ENCODE peak calls at places on chromosome 15, in six cellular contexts. One of them, this sample, is unnamed.

GRCh38 chr15:57973534-57973933 is 92.0 kb downstream of the ALDH1A2 start:
- DNase-seq in tibial nerve: no peak
- DNase-seq in CD8-positive, alpha-beta T cell: no peak
- DNase-seq in neuronal stem cell: no peak
- DNase-seq in prostate gland: no peak
- DNase-seq in lower lobe of right lung: no peak
- DNase-seq in this sample: no peak

GRCh38 chr15:50996641-50997040 is 88.2 kb downstream of the AP4E1 start:
- DNase-seq in tibial nerve: no peak
- DNase-seq in CD8-positive, alpha-beta T cell: no peak
- DNase-seq in neuronal stem cell: no peak
- DNase-seq in prostate gland: no peak
- DNase-seq in lower lobe of right lung: no peak
- DNase-seq in this sample: no peak

GRCh38 chr15:84079885-84080777 is 155.4 kb upstream of the GOLGA6L4 start:
- DNase-seq in tibial nerve: no peak
- DNase-seq in CD8-positive, alpha-beta T cell: peak
- DNase-seq in neuronal stem cell: peak
- DNase-seq in prostate gland: peak
- DNase-seq in lower lobe of right lung: peak
- DNase-seq in this sample: peak

GRCh38 chr15:34084086-34084485 is 17.6 kb downstream of the EMC7 start:
- DNase-seq in tibial nerve: no peak
- DNase-seq in CD8-positive, alpha-beta T cell: no peak
- DNase-seq in neuronal stem cell: no peak
- DNase-seq in prostate gland: peak
- DNase-seq in lower lobe of right lung: no peak
- DNase-seq in this sample: peak

GRCh38 chr15:73844356-73844755 is 29.0 kb upstream of the TBC1D21 start:
- DNase-seq in tibial nerve: no peak
- DNase-seq in CD8-positive, alpha-beta T cell: no peak
- DNase-seq in neuronal stem cell: no peak
- DNase-seq in prostate gland: no peak
- DNase-seq in lower lobe of right lung: no peak
- DNase-seq in this sample: no peak

GRCh38 chr15:49410660-49411059 is 12.4 kb upstream of the FGF7 start:
- DNase-seq in tibial nerve: no peak
- DNase-seq in CD8-positive, alpha-beta T cell: no peak
- DNase-seq in neuronal stem cell: no peak
- DNase-seq in prostate gland: no peak
- DNase-seq in lower lobe of right lung: no peak
- DNase-seq in this sample: no peak

GRCh38 chr15:64905119-64905831 is 6.4 kb upstream of the ANKDD1A start:
- DNase-seq in tibial nerve: peak
- DNase-seq in CD8-positive, alpha-beta T cell: peak
- DNase-seq in neuronal stem cell: peak
- DNase-seq in prostate gland: peak
- DNase-seq in lower lobe of right lung: peak
- DNase-seq in this sample: peak

GRCh38 chr15:90838066-90838465 is 30.3 kb upstream of the FURIN start:
- DNase-seq in tibial nerve: no peak
- DNase-seq in CD8-positive, alpha-beta T cell: peak
- DNase-seq in neuronal stem cell: no peak
- DNase-seq in prostate gland: no peak
- DNase-seq in lower lobe of right lung: no peak
- DNase-seq in this sample: no peak

GRCh38 chr15:96200357-96200972 is 130.0 kb upstream of the NR2F2 start:
- DNase-seq in tibial nerve: no peak
- DNase-seq in CD8-positive, alpha-beta T cell: no peak
- DNase-seq in neuronal stem cell: no peak
- DNase-seq in prostate gland: no peak
- DNase-seq in lower lobe of right lung: no peak
- DNase-seq in this sample: no peak

GRCh38 chr15:79089890-79090486 is 592 bp downstream of the RASGRF1 start:
- DNase-seq in tibial nerve: no peak
- DNase-seq in CD8-positive, alpha-beta T cell: no peak
- DNase-seq in neuronal stem cell: peak
- DNase-seq in prostate gland: no peak
- DNase-seq in lower lobe of right lung: no peak
- DNase-seq in this sample: no peak

GRCh38 chr15:66670698-66671580 is 31.1 kb upstream of the SMAD6 start:
- DNase-seq in tibial nerve: no peak
- DNase-seq in CD8-positive, alpha-beta T cell: no peak
- DNase-seq in neuronal stem cell: no peak
- DNase-seq in prostate gland: peak
- DNase-seq in lower lobe of right lung: peak
- DNase-seq in this sample: peak

GRCh38 chr15:97401970-97402369 is 558.5 kb upstream of the ARRDC4 start:
- DNase-seq in tibial nerve: no peak
- DNase-seq in CD8-positive, alpha-beta T cell: no peak
- DNase-seq in neuronal stem cell: no peak
- DNase-seq in prostate gland: no peak
- DNase-seq in lower lobe of right lung: no peak
- DNase-seq in this sample: no peak

GRCh38 chr15:58467722-58468436 is 36.1 kb downstream of the LIPC start:
- DNase-seq in tibial nerve: no peak
- DNase-seq in CD8-positive, alpha-beta T cell: no peak
- DNase-seq in neuronal stem cell: no peak
- DNase-seq in prostate gland: no peak
- DNase-seq in lower lobe of right lung: no peak
- DNase-seq in this sample: no peak

GRCh38 chr15:74845581-74845980 is 2.6 kb upstream of the ULK3 start:
- DNase-seq in tibial nerve: no peak
- DNase-seq in CD8-positive, alpha-beta T cell: no peak
- DNase-seq in neuronal stem cell: no peak
- DNase-seq in prostate gland: no peak
- DNase-seq in lower lobe of right lung: no peak
- DNase-seq in this sample: no peak

GRCh38 chr15:33860749-33861148 is 107.5 kb upstream of the CHRM5 start:
- DNase-seq in tibial nerve: no peak
- DNase-seq in CD8-positive, alpha-beta T cell: no peak
- DNase-seq in neuronal stem cell: no peak
- DNase-seq in prostate gland: no peak
- DNase-seq in lower lobe of right lung: no peak
- DNase-seq in this sample: no peak

GRCh38 chr15:41983221-41983620 is 10.9 kb upstream of the EHD4 start:
- DNase-seq in tibial nerve: no peak
- DNase-seq in CD8-positive, alpha-beta T cell: no peak
- DNase-seq in neuronal stem cell: no peak
- DNase-seq in prostate gland: no peak
- DNase-seq in lower lobe of right lung: no peak
- DNase-seq in this sample: no peak

GRCh38 chr15:73982251-73982962 is 9.7 kb downstream of the STOML1 start:
- DNase-seq in tibial nerve: peak
- DNase-seq in CD8-positive, alpha-beta T cell: no peak
- DNase-seq in neuronal stem cell: no peak
- DNase-seq in prostate gland: peak
- DNase-seq in lower lobe of right lung: peak
- DNase-seq in this sample: peak

GRCh38 chr15:79970921-79971434 is at the start of gene BCL2A1:
- DNase-seq in tibial nerve: peak
- DNase-seq in CD8-positive, alpha-beta T cell: peak
- DNase-seq in neuronal stem cell: no peak
- DNase-seq in prostate gland: no peak
- DNase-seq in lower lobe of right lung: no peak
- DNase-seq in this sample: no peak

GRCh38 chr15:67781907-67782559 is 43.3 kb upstream of the SKOR1 start:
- DNase-seq in tibial nerve: no peak
- DNase-seq in CD8-positive, alpha-beta T cell: no peak
- DNase-seq in neuronal stem cell: peak
- DNase-seq in prostate gland: no peak
- DNase-seq in lower lobe of right lung: no peak
- DNase-seq in this sample: no peak

GRCh38 chr15:67784057-67784781 is 41.1 kb upstream of the SKOR1 start:
- DNase-seq in tibial nerve: no peak
- DNase-seq in CD8-positive, alpha-beta T cell: no peak
- DNase-seq in neuronal stem cell: no peak
- DNase-seq in prostate gland: no peak
- DNase-seq in lower lobe of right lung: no peak
- DNase-seq in this sample: no peak

GRCh38 chr15:67781061-67781460 is 44.2 kb upstream of the SKOR1 start:
- DNase-seq in tibial nerve: no peak
- DNase-seq in CD8-positive, alpha-beta T cell: no peak
- DNase-seq in neuronal stem cell: no peak
- DNase-seq in prostate gland: no peak
- DNase-seq in lower lobe of right lung: no peak
- DNase-seq in this sample: no peak

GRCh38 chr15:67783303-67783702 is 42.0 kb upstream of the SKOR1 start:
- DNase-seq in tibial nerve: no peak
- DNase-seq in CD8-positive, alpha-beta T cell: peak
- DNase-seq in neuronal stem cell: no peak
- DNase-seq in prostate gland: no peak
- DNase-seq in lower lobe of right lung: no peak
- DNase-seq in this sample: no peak

DNA sequence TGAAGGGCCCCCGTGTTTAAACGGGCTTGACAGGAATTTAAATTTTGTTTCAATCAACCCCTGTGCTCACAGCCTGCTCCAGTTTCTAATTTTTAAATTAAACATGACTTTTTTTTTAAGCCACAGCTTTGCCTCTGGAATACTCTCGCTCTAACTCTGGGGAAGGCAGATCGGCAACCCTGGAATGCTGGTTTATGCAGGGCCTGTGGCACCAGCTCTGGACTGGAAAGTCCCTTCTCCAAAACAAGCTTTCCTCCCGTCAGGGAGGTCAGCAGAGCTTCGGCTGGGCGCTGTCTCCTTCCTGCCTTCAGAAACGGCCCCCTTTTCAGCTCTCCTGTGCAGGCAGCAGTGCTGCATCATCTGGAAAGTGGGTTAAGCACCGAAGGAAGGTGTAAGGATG is 42.7 kb upstream of the SKOR1 start:
- DNase-seq in tibial nerve: no peak
- DNase-seq in CD8-positive, alpha-beta T cell: no peak
- DNase-seq in neuronal stem cell: peak
- DNase-seq in prostate gland: no peak
- DNase-seq in lower lobe of right lung: no peak
- DNase-seq in this sample: no peak
- H3K4me3 ChIP-seq in tibial nerve: no peak
- H3K4me3 ChIP-seq in CD8-positive, alpha-beta T cell: no peak
- H3K4me3 ChIP-seq in neuronal stem cell: no peak
- H3K4me3 ChIP-seq in prostate gland: no peak
- H3K4me3 ChIP-seq in lower lobe of right lung: no peak
- H3K4me3 ChIP-seq in this sample: no peak

DNA sequence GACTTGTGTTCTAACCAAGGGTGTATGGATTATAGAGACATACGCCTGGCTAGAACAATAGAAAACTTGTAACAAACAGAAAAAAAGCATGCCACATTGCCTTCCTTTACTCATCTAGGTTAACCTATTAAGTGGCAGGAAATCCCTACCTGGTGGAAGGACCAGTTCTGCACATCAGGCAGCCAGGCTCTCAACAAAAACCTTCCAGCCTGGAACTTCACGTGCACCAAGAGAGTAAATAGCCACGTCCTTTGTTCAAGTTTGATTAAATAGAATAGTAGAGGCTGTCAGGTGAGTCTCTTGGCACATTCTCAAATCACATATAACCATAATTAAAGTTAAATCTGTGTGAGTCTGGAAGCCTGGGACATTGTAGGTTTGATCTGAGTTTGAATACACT is 85.0 kb upstream of the DPH6 start:
- DNase-seq in tibial nerve: no peak
- DNase-seq in CD8-positive, alpha-beta T cell: no peak
- DNase-seq in neuronal stem cell: no peak
- DNase-seq in prostate gland: peak
- DNase-seq in lower lobe of right lung: no peak
- DNase-seq in this sample: no peak
- H3K27ac ChIP-seq in tibial nerve: no peak
- H3K27ac ChIP-seq in CD8-positive, alpha-beta T cell: no peak
- H3K27ac ChIP-seq in neuronal stem cell: no peak
- H3K27ac ChIP-seq in prostate gland: no peak
- H3K27ac ChIP-seq in lower lobe of right lung: no peak
- H3K27ac ChIP-seq in this sample: no peak

DNA sequence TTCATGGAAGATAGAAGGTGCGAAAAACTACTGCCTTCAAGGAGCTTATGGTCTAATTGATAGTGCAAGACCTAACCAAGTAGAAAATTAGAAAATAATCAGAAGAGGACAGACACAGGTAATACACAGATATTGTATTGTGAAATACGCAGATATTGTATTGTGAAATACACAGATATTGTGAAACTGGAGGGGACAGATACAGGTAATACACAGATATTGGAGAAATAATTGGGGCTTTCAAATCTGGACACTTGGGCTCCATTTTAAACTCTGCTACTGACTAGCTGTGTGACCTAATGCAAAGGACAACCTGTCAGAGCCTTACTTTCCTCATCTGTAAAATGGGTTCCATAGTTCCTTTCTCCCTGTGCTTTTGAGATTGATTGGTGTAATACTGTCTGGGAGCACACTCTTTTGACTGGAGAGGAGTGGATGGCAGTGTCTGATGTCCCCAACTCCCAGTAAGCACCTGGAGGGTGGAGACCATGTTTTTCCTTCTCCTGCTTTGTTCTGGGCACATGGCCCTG is 272.8 kb downstream of the TLE3 start:
- DNase-seq in tibial nerve: no peak
- DNase-seq in CD8-positive, alpha-beta T cell: no peak
- DNase-seq in neuronal stem cell: no peak
- DNase-seq in prostate gland: no peak
- DNase-seq in lower lobe of right lung: no peak
- DNase-seq in this sample: no peak
- H3K4me3 ChIP-seq in tibial nerve: no peak
- H3K4me3 ChIP-seq in CD8-positive, alpha-beta T cell: no peak
- H3K4me3 ChIP-seq in neuronal stem cell: no peak
- H3K4me3 ChIP-seq in prostate gland: no peak
- H3K4me3 ChIP-seq in lower lobe of right lung: no peak
- H3K4me3 ChIP-seq in this sample: no peak

DNA sequence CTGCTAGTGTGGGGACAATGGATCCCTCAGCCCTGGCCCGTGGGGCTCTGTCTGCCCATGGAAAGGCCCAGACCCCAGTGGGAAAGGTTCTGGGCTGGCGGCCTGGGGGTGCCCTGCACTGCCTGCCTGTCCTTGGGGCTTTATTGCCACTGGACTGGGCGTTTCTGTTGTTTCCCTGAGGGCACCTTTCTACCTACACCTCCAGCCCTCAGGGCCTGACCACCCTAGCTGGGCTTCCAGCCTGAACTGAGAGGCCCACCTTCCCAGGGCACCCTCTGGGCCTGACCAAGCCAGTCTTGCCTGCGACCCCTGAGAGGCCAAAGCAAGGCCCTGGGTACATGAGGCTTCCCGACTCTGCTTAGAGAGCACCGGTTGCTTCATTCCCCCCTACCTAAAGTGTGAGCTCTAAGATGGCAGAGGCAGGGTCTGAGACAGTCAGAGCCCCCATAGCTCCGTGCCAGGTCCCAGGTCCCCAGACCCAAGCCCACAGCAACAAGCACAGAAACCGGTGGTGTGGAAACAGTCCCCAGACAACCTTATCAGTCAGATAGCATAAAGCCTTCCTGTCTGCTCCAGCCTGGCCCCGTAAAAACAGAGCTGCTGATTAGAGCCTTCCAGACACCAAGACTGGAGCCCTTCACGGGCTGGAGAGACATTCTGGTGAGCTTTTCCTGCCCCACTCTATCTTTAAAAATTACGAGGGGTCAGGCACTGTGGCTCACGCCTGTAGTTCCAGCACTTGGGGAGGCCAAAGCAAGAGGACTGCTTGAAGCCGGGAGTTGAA is 102.8 kb downstream of the CHSY1 start:
- DNase-seq in tibial nerve: no peak
- DNase-seq in CD8-positive, alpha-beta T cell: no peak
- DNase-seq in neuronal stem cell: no peak
- DNase-seq in prostate gland: no peak
- DNase-seq in lower lobe of right lung: peak
- DNase-seq in this sample: no peak
- H3K27ac ChIP-seq in tibial nerve: no peak
- H3K27ac ChIP-seq in CD8-positive, alpha-beta T cell: no peak
- H3K27ac ChIP-seq in neuronal stem cell: no peak
- H3K27ac ChIP-seq in prostate gland: no peak
- H3K27ac ChIP-seq in lower lobe of right lung: no peak
- H3K27ac ChIP-seq in this sample: no peak

GRCh38 chr15:67746022-67746421 is 79.3 kb upstream of the SKOR1 start:
- DNase-seq in tibial nerve: no peak
- DNase-seq in CD8-positive, alpha-beta T cell: no peak
- DNase-seq in neuronal stem cell: no peak
- DNase-seq in prostate gland: no peak
- DNase-seq in lower lobe of right lung: no peak
- DNase-seq in this sample: no peak
- H3K4me3 ChIP-seq in tibial nerve: no peak
- H3K4me3 ChIP-seq in CD8-positive, alpha-beta T cell: peak
- H3K4me3 ChIP-seq in neuronal stem cell: no peak
- H3K4me3 ChIP-seq in prostate gland: no peak
- H3K4me3 ChIP-seq in lower lobe of right lung: no peak
- H3K4me3 ChIP-seq in this sample: no peak

This sample was measured in colonic mucosa.